ENCODE peak calls at places on chromosomes 5 and 9, in nine cellular contexts. S, V, R, O, D, F, X, G and W are unnamed samples.
A peak's percentile ranks its signal among the peaks of the same experiment; 100 is the strongest.

GRCh38 chr5:166746506-166746905 is 1544.9 kb upstream of the WWC1 start:
- DNase-seq in S (no peak), V (no peak), R (no peak), O (no peak), D (no peak), F (no peak), X (no peak), G (no peak), W (no peak)

GRCh38 chr5:17024686-17025180 is 88.6 kb upstream of the MYO10 start:
- DNase-seq in S (no peak), V (no peak), R (peak; percentile 85), O (no peak), D (no peak), F (no peak), X (no peak), G (no peak), W (no peak)

GRCh38 chr5:55081541-55081940 is 20.9 kb upstream of the GZMA start:
- DNase-seq in S (no peak), V (no peak), R (no peak), O (no peak), D (no peak), F (no peak), X (no peak), G (no peak), W (no peak)

GRCh38 chr9:127987103-127987614 is 6.4 kb upstream of the EEIG1 start:
- DNase-seq in S (no peak), V (no peak), R (no peak), O (peak; percentile 66), D (no peak), F (no peak), X (no peak), G (no peak), W (no peak)

GRCh38 chr5:96256795-96257470 is 176.1 kb downstream of the PCSK1 start:
- DNase-seq in S (no peak), V (no peak), R (peak; percentile 96), O (no peak), D (no peak), F (peak; percentile 29), X (no peak), G (peak; percentile 8), W (no peak)

GRCh38 chr5:125486634-125487033 is 740.2 kb upstream of the ZNF608 start:
- DNase-seq in S (no peak), V (no peak), R (peak; percentile 53), O (no peak), D (no peak), F (no peak), X (no peak), G (no peak), W (no peak)

GRCh38 chr5:8601831-8602354 is 732.9 kb downstream of the MTRR start:
- DNase-seq in S (no peak), V (no peak), R (peak; percentile 13), O (no peak), D (no peak), F (no peak), X (no peak), G (no peak), W (no peak)

GRCh38 chr5:132971483-132972435 is 8.3 kb upstream of the AFF4 start:
- DNase-seq in S (no peak), V (no peak), R (peak; percentile 21), O (no peak), D (no peak), F (no peak), X (no peak), G (no peak), W (no peak)

GRCh38 chr9:34496149-34496712 is 26.6 kb downstream of the ENHO start:
- DNase-seq in S (no peak), V (no peak), R (no peak), O (no peak), D (no peak), F (no peak), X (no peak), G (no peak), W (no peak)

GRCh38 chr5:52804978-52805377 is 17.3 kb downstream of the ITGA1 start:
- DNase-seq in S (no peak), V (no peak), R (no peak), O (no peak), D (no peak), F (no peak), X (no peak), G (no peak), W (no peak)

GRCh38 chr9:115945009-115945431 is 208.6 kb upstream of the PAPPA start:
- DNase-seq in S (no peak), V (no peak), R (peak; percentile 20), O (peak; percentile 70), D (no peak), F (no peak), X (no peak), G (no peak), W (no peak)

GRCh38 chr9:93259490-93260289 is 75.8 kb downstream of the WNK2 start:
- DNase-seq in S (no peak), V (peak; percentile 21), R (no peak), O (no peak), D (no peak), F (peak; percentile 16), X (peak; percentile 46), G (no peak), W (no peak)

GRCh38 chr9:112846528-112847488 is 43.9 kb downstream of the SLC46A2 start:
- DNase-seq in S (no peak), V (no peak), R (peak; percentile 77), O (no peak), D (no peak), F (no peak), X (no peak), G (no peak), W (no peak)

GRCh38 chr9:93676310-93677054 is 100.1 kb downstream of the PHF2 start:
- DNase-seq in S (no peak), V (no peak), R (no peak), O (peak; percentile 7), D (no peak), F (no peak), X (peak; percentile 46), G (no peak), W (no peak)

GRCh38 chr5:137921931-137922330 is 32.7 kb downstream of the PKD2L2 start:
- DNase-seq in S (no peak), V (no peak), R (peak; percentile 36), O (no peak), D (no peak), F (no peak), X (no peak), G (no peak), W (no peak)

DNA sequence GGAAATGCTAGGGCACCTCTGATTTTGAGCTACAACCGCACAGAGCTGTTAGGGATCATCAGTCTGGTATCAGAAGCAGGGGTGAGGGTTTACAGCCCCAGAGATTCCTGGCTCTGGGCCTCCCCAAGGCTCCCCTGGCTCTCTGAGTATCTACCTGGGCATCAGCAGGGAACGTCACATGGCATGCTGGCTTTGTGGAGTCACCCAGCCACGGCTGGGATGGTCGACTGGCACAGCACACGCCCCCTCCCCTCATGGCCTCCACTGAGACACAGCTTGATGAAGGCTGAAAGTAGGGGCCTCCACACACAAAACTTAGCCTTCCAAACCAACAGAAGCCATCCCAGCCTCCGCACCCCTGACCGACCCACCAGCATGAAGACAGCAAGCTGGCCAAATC is 16.7 kb downstream of the ATPSCKMT start:
- DNase-seq in S (no peak), V (no peak), R (no peak), O (no peak), D (no peak), F (no peak), X (no peak), G (no peak), W (no peak)
- H3K4me1 ChIP-seq in S (no peaks in the 10 kb centered on the region), V (no peaks in the 10 kb centered on the region), R (peaks cover 14% of the 10 kb centered on the region), O (no peaks in the 10 kb centered on the region), D (no peaks in the 10 kb centered on the region), F (no peaks in the 10 kb centered on the region), X (no peaks in the 10 kb centered on the region), G (no peaks in the 10 kb centered on the region), W (no peaks in the 10 kb centered on the region)

GRCh38 chr9:74696520-74696919 is 191.2 kb downstream of the TRPM6 start:
- DNase-seq in S (no peak), V (no peak), R (no peak), O (no peak), D (no peak), F (no peak), X (no peak), G (no peak), W (no peak)
- TF ChIP-seq CTCF in S (no peak), V (no peak), R (no peak), O (no peak), D (peak; percentile 57), F (no peak), X (no peak), G (no peak), W (no peak)

DNA sequence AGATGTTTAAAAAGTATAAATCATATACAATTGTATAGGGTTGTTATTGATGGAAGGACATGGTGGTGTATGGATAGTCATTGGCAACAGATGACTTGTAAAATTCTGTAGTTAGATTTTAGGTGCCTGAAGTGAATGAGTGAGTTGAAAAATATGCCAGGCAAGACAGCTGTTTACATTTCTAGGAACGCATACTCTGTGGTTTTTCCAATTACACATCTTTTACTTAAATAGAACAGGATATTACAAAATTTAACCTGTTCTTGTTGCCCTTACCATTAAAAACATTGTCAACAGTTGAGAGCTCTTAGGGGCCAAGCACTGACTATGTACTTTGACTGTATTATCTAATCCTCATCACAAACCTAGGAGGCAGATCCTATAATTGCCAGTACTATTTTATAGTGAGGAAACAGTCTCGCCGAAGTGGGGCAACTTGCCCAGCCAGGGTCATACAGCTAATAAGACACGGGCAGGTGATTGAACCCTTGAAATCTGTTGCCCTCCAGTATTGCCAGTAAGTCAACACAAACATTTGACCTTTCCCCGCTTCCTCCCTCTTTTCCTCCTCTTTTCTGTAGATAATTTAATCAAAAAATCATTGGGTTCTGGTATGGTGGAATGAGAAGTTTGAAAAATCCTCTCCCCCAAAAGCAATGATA is 88.6 kb downstream of the MACROH2A1 start:
- DNase-seq in S (no peak), V (no peak), R (peak; percentile 91), O (no peak), D (no peak), F (no peak), X (no peak), G (no peak), W (peak; percentile 13)
- H3K4me3 ChIP-seq in S (no peak overlapping the region), V (no peak overlapping the region), R (no peak overlapping the region), O (no peak overlapping the region), D (no peak overlapping the region), F (no peak overlapping the region), X (no peak overlapping the region), G (no peak overlapping the region), W (no peak overlapping the region)

GRCh38 chr5:172659909-172660628 is 19.0 kb downstream of the NEURL1B start:
- DNase-seq in S (no peak), V (peak; percentile 87), R (peak; percentile 94), O (peak; percentile 91), D (no peak), F (peak; percentile 92), X (peak; percentile 95), G (peak; percentile 6), W (peak; percentile 60)

GRCh38 chr5:172659570-172659908 is 18.5 kb downstream of the NEURL1B start:
- DNase-seq in S (no peak), V (no peak), R (no peak), O (no peak), D (no peak), F (no peak), X (no peak), G (no peak), W (no peak)

GRCh38 chr5:172660974-172661373 is 19.9 kb downstream of the NEURL1B start:
- DNase-seq in S (no peak), V (no peak), R (no peak), O (no peak), D (no peak), F (no peak), X (no peak), G (no peak), W (no peak)

GRCh38 chr5:172658869-172659513 is 17.9 kb downstream of the NEURL1B start:
- DNase-seq in S (no peak), V (peak; percentile 80), R (peak; percentile 46), O (peak; percentile 69), D (no peak), F (peak; percentile 83), X (no peak), G (no peak), W (no peak)

GRCh38 chr5:172658391-172658790 is 17.3 kb downstream of the NEURL1B start:
- DNase-seq in S (no peak), V (no peak), R (no peak), O (no peak), D (no peak), F (no peak), X (no peak), G (no peak), W (no peak)
- H3K4me1 ChIP-seq in S (no peaks in the 10 kb centered on the region), V (peaks cover 31% of the 10 kb centered on the region), R (peaks cover 27% of the 10 kb centered on the region), O (peaks cover 99% of the 10 kb centered on the region), D (no peaks in the 10 kb centered on the region), F (peaks cover 17% of the 10 kb centered on the region), X (no peaks in the 10 kb centered on the region), G (no peaks in the 10 kb centered on the region), W (peaks cover 24% of the 10 kb centered on the region)